ENCODE peak calls at places on chromosomes 16 and 17, in eight cellular contexts. One of them, this sample, is unnamed.

GRCh38 chr16:11328172-11329079 is 16.8 kb upstream of the RMI2 start:
- DNase-seq in EL: peak; percentile 93
- DNase-seq in HuH-7.5: no peak
- DNase-seq in hypothalamus: no peak
- DNase-seq in stimulated activated CD4-positive, alpha-beta T cell treated with anti-CD3 and anti-CD28 coated beads, Interleukin-1b, Interleukin-23, amount 100 ng/mL, for 24 hours: no peak
- DNase-seq in stromal cell of bone marrow: peak; percentile 78
- DNase-seq in fibroblast of lung: peak; percentile 96
- DNase-seq in IMR-90: peak; percentile 97
- DNase-seq in this sample: no peak

GRCh38 chr16:2964416-2965223 is 545 bp downstream of the KREMEN2 start:
- DNase-seq in EL: peak; percentile 42
- DNase-seq in stromal cell of bone marrow: no peak
- DNase-seq in hypothalamus: no peak
- DNase-seq in HuH-7.5: peak; percentile 94
- DNase-seq in IMR-90: no peak
- DNase-seq in fibroblast of lung: no peak
- DNase-seq in stimulated activated CD4-positive, alpha-beta T cell treated with anti-CD3 and anti-CD28 coated beads, Interleukin-1b, Interleukin-23, amount 100 ng/mL, for 24 hours: no peak
- DNase-seq in this sample: no peak

GRCh38 chr16:84177740-84178070 is 9.2 kb downstream of the TAF1C start:
- DNase-seq in IMR-90: peak; percentile 81
- DNase-seq in EL: peak; percentile 36
- DNase-seq in hypothalamus: no peak
- DNase-seq in HuH-7.5: no peak
- DNase-seq in stimulated activated CD4-positive, alpha-beta T cell treated with anti-CD3 and anti-CD28 coated beads, Interleukin-1b, Interleukin-23, amount 100 ng/mL, for 24 hours: no peak
- DNase-seq in stromal cell of bone marrow: no peak
- DNase-seq in fibroblast of lung: peak; percentile 86
- DNase-seq in this sample: no peak

GRCh38 chr17:35875439-35876139 is 4.6 kb downstream of the CCL5 start:
- DNase-seq in stromal cell of bone marrow: no peak
- DNase-seq in hypothalamus: no peak
- DNase-seq in IMR-90: no peak
- DNase-seq in fibroblast of lung: no peak
- DNase-seq in HuH-7.5: no peak
- DNase-seq in stimulated activated CD4-positive, alpha-beta T cell treated with anti-CD3 and anti-CD28 coated beads, Interleukin-1b, Interleukin-23, amount 100 ng/mL, for 24 hours: no peak
- DNase-seq in EL: no peak
- DNase-seq in this sample: no peak

GRCh38 chr16:27730703-27731220 is 180.8 kb downstream of the KATNIP start:
- DNase-seq in fibroblast of lung: no peak
- DNase-seq in stromal cell of bone marrow: no peak
- DNase-seq in EL: no peak
- DNase-seq in stimulated activated CD4-positive, alpha-beta T cell treated with anti-CD3 and anti-CD28 coated beads, Interleukin-1b, Interleukin-23, amount 100 ng/mL, for 24 hours: no peak
- DNase-seq in IMR-90: no peak
- DNase-seq in HuH-7.5: no peak
- DNase-seq in hypothalamus: no peak
- DNase-seq in this sample: no peak

GRCh38 chr17:6361733-6362132 is 73.2 kb downstream of the AIPL1 start:
- DNase-seq in EL: peak; percentile 15
- DNase-seq in stimulated activated CD4-positive, alpha-beta T cell treated with anti-CD3 and anti-CD28 coated beads, Interleukin-1b, Interleukin-23, amount 100 ng/mL, for 24 hours: no peak
- DNase-seq in stromal cell of bone marrow: no peak
- DNase-seq in hypothalamus: no peak
- DNase-seq in IMR-90: no peak
- DNase-seq in HuH-7.5: no peak
- DNase-seq in fibroblast of lung: no peak
- DNase-seq in this sample: no peak

GRCh38 chr17:68437979-68438877 is 19.1 kb downstream of the WIPI1 start:
- DNase-seq in IMR-90: peak; percentile 47
- DNase-seq in stromal cell of bone marrow: no peak
- DNase-seq in hypothalamus: no peak
- DNase-seq in EL: no peak
- DNase-seq in stimulated activated CD4-positive, alpha-beta T cell treated with anti-CD3 and anti-CD28 coated beads, Interleukin-1b, Interleukin-23, amount 100 ng/mL, for 24 hours: no peak
- DNase-seq in fibroblast of lung: peak; percentile 5
- DNase-seq in HuH-7.5: no peak
- DNase-seq in this sample: no peak

GRCh38 chr16:1900452-1900774 is 17.8 kb downstream of the HS3ST6 start:
- DNase-seq in stromal cell of bone marrow: no peak
- DNase-seq in fibroblast of lung: no peak
- DNase-seq in hypothalamus: no peak
- DNase-seq in HuH-7.5: no peak
- DNase-seq in stimulated activated CD4-positive, alpha-beta T cell treated with anti-CD3 and anti-CD28 coated beads, Interleukin-1b, Interleukin-23, amount 100 ng/mL, for 24 hours: no peak
- DNase-seq in EL: no peak
- DNase-seq in IMR-90: no peak
- DNase-seq in this sample: no peak

GRCh38 chr17:4946312-4946976 is 1.9 kb downstream of the PFN1 start:
- DNase-seq in hypothalamus: no peak
- DNase-seq in stimulated activated CD4-positive, alpha-beta T cell treated with anti-CD3 and anti-CD28 coated beads, Interleukin-1b, Interleukin-23, amount 100 ng/mL, for 24 hours: no peak
- DNase-seq in IMR-90: no peak
- DNase-seq in fibroblast of lung: no peak
- DNase-seq in EL: no peak
- DNase-seq in HuH-7.5: no peak
- DNase-seq in stromal cell of bone marrow: no peak
- DNase-seq in this sample: no peak

GRCh38 chr17:35477248-35477647 is 28.7 kb upstream of the SLFN13 start:
- DNase-seq in fibroblast of lung: no peak
- DNase-seq in IMR-90: no peak
- DNase-seq in EL: no peak
- DNase-seq in hypothalamus: no peak
- DNase-seq in stromal cell of bone marrow: no peak
- DNase-seq in stimulated activated CD4-positive, alpha-beta T cell treated with anti-CD3 and anti-CD28 coated beads, Interleukin-1b, Interleukin-23, amount 100 ng/mL, for 24 hours: no peak
- DNase-seq in HuH-7.5: no peak
- DNase-seq in this sample: no peak

GRCh38 chr16:71919033-71919432 is 23.7 kb downstream of the IST1 start:
- DNase-seq in hypothalamus: no peak
- DNase-seq in fibroblast of lung: no peak
- DNase-seq in stimulated activated CD4-positive, alpha-beta T cell treated with anti-CD3 and anti-CD28 coated beads, Interleukin-1b, Interleukin-23, amount 100 ng/mL, for 24 hours: no peak
- DNase-seq in IMR-90: no peak
- DNase-seq in stromal cell of bone marrow: no peak
- DNase-seq in HuH-7.5: no peak
- DNase-seq in EL: no peak
- DNase-seq in this sample: peak; percentile 13

GRCh38 chr17:63775420-63775819 is 1.4 kb downstream of the DDX42 start:
- DNase-seq in stromal cell of bone marrow: no peak
- DNase-seq in IMR-90: no peak
- DNase-seq in fibroblast of lung: peak; percentile 9
- DNase-seq in EL: peak; percentile 6
- DNase-seq in hypothalamus: no peak
- DNase-seq in stimulated activated CD4-positive, alpha-beta T cell treated with anti-CD3 and anti-CD28 coated beads, Interleukin-1b, Interleukin-23, amount 100 ng/mL, for 24 hours: no peak
- DNase-seq in HuH-7.5: no peak
- DNase-seq in this sample: no peak

GRCh38 chr16:87318158-87318644 is 1.0 kb upstream of the C16orf95 start:
- DNase-seq in IMR-90: peak; percentile 16
- DNase-seq in hypothalamus: no peak
- DNase-seq in stimulated activated CD4-positive, alpha-beta T cell treated with anti-CD3 and anti-CD28 coated beads, Interleukin-1b, Interleukin-23, amount 100 ng/mL, for 24 hours: no peak
- DNase-seq in EL: peak; percentile 19
- DNase-seq in fibroblast of lung: peak; percentile 7
- DNase-seq in stromal cell of bone marrow: no peak
- DNase-seq in HuH-7.5: no peak
- DNase-seq in this sample: no peak

GRCh38 chr16:89658221-89658879 is 714 bp downstream of the SPATA33 start:
- DNase-seq in EL: peak; percentile 26
- DNase-seq in stromal cell of bone marrow: no peak
- DNase-seq in stimulated activated CD4-positive, alpha-beta T cell treated with anti-CD3 and anti-CD28 coated beads, Interleukin-1b, Interleukin-23, amount 100 ng/mL, for 24 hours: no peak
- DNase-seq in IMR-90: no peak
- DNase-seq in HuH-7.5: peak; percentile 85
- DNase-seq in fibroblast of lung: no peak
- DNase-seq in hypothalamus: no peak
- DNase-seq in this sample: no peak

GRCh38 chr17:49573510-49574282 is 2.0 kb upstream of the NXPH3 start:
- DNase-seq in hypothalamus: no peak
- DNase-seq in IMR-90: no peak
- DNase-seq in HuH-7.5: no peak
- DNase-seq in stimulated activated CD4-positive, alpha-beta T cell treated with anti-CD3 and anti-CD28 coated beads, Interleukin-1b, Interleukin-23, amount 100 ng/mL, for 24 hours: no peak
- DNase-seq in stromal cell of bone marrow: no peak
- DNase-seq in EL: no peak
- DNase-seq in fibroblast of lung: no peak
- DNase-seq in this sample: no peak

GRCh38 chr16:89489731-89490385 is 503 bp downstream of the ANKRD11 start:
- DNase-seq in fibroblast of lung: no peak
- DNase-seq in IMR-90: no peak
- DNase-seq in stimulated activated CD4-positive, alpha-beta T cell treated with anti-CD3 and anti-CD28 coated beads, Interleukin-1b, Interleukin-23, amount 100 ng/mL, for 24 hours: no peak
- DNase-seq in stromal cell of bone marrow: no peak
- DNase-seq in HuH-7.5: no peak
- DNase-seq in EL: no peak
- DNase-seq in hypothalamus: no peak
- DNase-seq in this sample: no peak

GRCh38 chr17:21513012-21513570 is 136.9 kb downstream of the KCNJ12 start:
- DNase-seq in hypothalamus: peak; percentile 33
- DNase-seq in EL: peak; percentile 69
- DNase-seq in stromal cell of bone marrow: peak; percentile 31
- DNase-seq in IMR-90: peak; percentile 64
- DNase-seq in HuH-7.5: peak; percentile 85
- DNase-seq in fibroblast of lung: peak; percentile 57
- DNase-seq in stimulated activated CD4-positive, alpha-beta T cell treated with anti-CD3 and anti-CD28 coated beads, Interleukin-1b, Interleukin-23, amount 100 ng/mL, for 24 hours: peak; percentile 66
- DNase-seq in this sample: peak; percentile 21

GRCh38 chr16:83393196-83393981 is 414.4 kb upstream of the HSBP1 start:
- DNase-seq in fibroblast of lung: peak; percentile 60
- DNase-seq in HuH-7.5: no peak
- DNase-seq in hypothalamus: no peak
- DNase-seq in EL: peak; percentile 16
- DNase-seq in IMR-90: peak; percentile 33
- DNase-seq in stromal cell of bone marrow: peak; percentile 24
- DNase-seq in stimulated activated CD4-positive, alpha-beta T cell treated with anti-CD3 and anti-CD28 coated beads, Interleukin-1b, Interleukin-23, amount 100 ng/mL, for 24 hours: no peak
- DNase-seq in this sample: no peak

GRCh38 chr16:49277386-49277742 is 4.3 kb downstream of the CBLN1 start:
- DNase-seq in EL: no peak
- DNase-seq in HuH-7.5: no peak
- DNase-seq in hypothalamus: no peak
- DNase-seq in stromal cell of bone marrow: no peak
- DNase-seq in stimulated activated CD4-positive, alpha-beta T cell treated with anti-CD3 and anti-CD28 coated beads, Interleukin-1b, Interleukin-23, amount 100 ng/mL, for 24 hours: no peak
- DNase-seq in IMR-90: no peak
- DNase-seq in fibroblast of lung: no peak
- DNase-seq in this sample: no peak

GRCh38 chr17:73247728-73248127 is 14.0 kb downstream of the CPSF4L start:
- DNase-seq in hypothalamus: no peak
- DNase-seq in stromal cell of bone marrow: no peak
- DNase-seq in HuH-7.5: no peak
- DNase-seq in EL: no peak
- DNase-seq in stimulated activated CD4-positive, alpha-beta T cell treated with anti-CD3 and anti-CD28 coated beads, Interleukin-1b, Interleukin-23, amount 100 ng/mL, for 24 hours: no peak
- DNase-seq in IMR-90: peak; percentile 16
- DNase-seq in fibroblast of lung: no peak
- DNase-seq in this sample: no peak

GRCh38 chr16:66619036-66619435 is 14.5 kb downstream of the CMTM3 start:
- DNase-seq in EL: peak; percentile 49
- DNase-seq in stimulated activated CD4-positive, alpha-beta T cell treated with anti-CD3 and anti-CD28 coated beads, Interleukin-1b, Interleukin-23, amount 100 ng/mL, for 24 hours: no peak
- DNase-seq in IMR-90: peak; percentile 59
- DNase-seq in hypothalamus: no peak
- DNase-seq in stromal cell of bone marrow: peak; percentile 76
- DNase-seq in HuH-7.5: no peak
- DNase-seq in fibroblast of lung: peak; percentile 87
- DNase-seq in this sample: no peak

GRCh38 chr17:62875296-62875695 is 67.2 kb upstream of the MARCHF10 start:
- DNase-seq in hypothalamus: no peak
- DNase-seq in stimulated activated CD4-positive, alpha-beta T cell treated with anti-CD3 and anti-CD28 coated beads, Interleukin-1b, Interleukin-23, amount 100 ng/mL, for 24 hours: no peak
- DNase-seq in stromal cell of bone marrow: no peak
- DNase-seq in IMR-90: no peak
- DNase-seq in EL: no peak
- DNase-seq in fibroblast of lung: no peak
- DNase-seq in HuH-7.5: no peak
- DNase-seq in this sample: no peak

GRCh38 chr16:46932802-46933201 is 40.7 kb downstream of the DNAJA2 start:
- DNase-seq in stromal cell of bone marrow: no peak
- DNase-seq in IMR-90: no peak
- DNase-seq in hypothalamus: no peak
- DNase-seq in HuH-7.5: no peak
- DNase-seq in stimulated activated CD4-positive, alpha-beta T cell treated with anti-CD3 and anti-CD28 coated beads, Interleukin-1b, Interleukin-23, amount 100 ng/mL, for 24 hours: no peak
- DNase-seq in EL: no peak
- DNase-seq in fibroblast of lung: no peak
- DNase-seq in this sample: no peak

GRCh38 chr16:2614761-2615191 is 67.5 kb upstream of the KCTD5 start:
- DNase-seq in EL: no peak
- DNase-seq in stimulated activated CD4-positive, alpha-beta T cell treated with anti-CD3 and anti-CD28 coated beads, Interleukin-1b, Interleukin-23, amount 100 ng/mL, for 24 hours: no peak
- DNase-seq in HuH-7.5: no peak
- DNase-seq in IMR-90: no peak
- DNase-seq in hypothalamus: no peak
- DNase-seq in stromal cell of bone marrow: no peak
- DNase-seq in fibroblast of lung: no peak
- DNase-seq in this sample: no peak

GRCh38 chr17:72270530-72270929 is 149.7 kb downstream of the SOX9 start:
- DNase-seq in EL: peak; percentile 79
- DNase-seq in fibroblast of lung: peak; percentile 76
- DNase-seq in stromal cell of bone marrow: peak; percentile 84
- DNase-seq in hypothalamus: no peak
- DNase-seq in stimulated activated CD4-positive, alpha-beta T cell treated with anti-CD3 and anti-CD28 coated beads, Interleukin-1b, Interleukin-23, amount 100 ng/mL, for 24 hours: no peak
- DNase-seq in IMR-90: peak; percentile 3
- DNase-seq in HuH-7.5: no peak
- DNase-seq in this sample: no peak

GRCh38 chr16:2673066-2673999 is 9.0 kb upstream of the KCTD5 start:
- DNase-seq in fibroblast of lung: peak; percentile 93
- DNase-seq in EL: peak; percentile 94
- DNase-seq in hypothalamus: peak; percentile 88
- DNase-seq in IMR-90: peak; percentile 87
- DNase-seq in stimulated activated CD4-positive, alpha-beta T cell treated with anti-CD3 and anti-CD28 coated beads, Interleukin-1b, Interleukin-23, amount 100 ng/mL, for 24 hours: peak; percentile 72
- DNase-seq in stromal cell of bone marrow: peak; percentile 91
- DNase-seq in HuH-7.5: peak; percentile 88
- DNase-seq in this sample: peak; percentile 95